ENCODE peak calls at places on chromosome 9, in ten cellular contexts. O is A549; E is stimulated activated naive CD8-positive, alpha-beta T cell treated with anti-CD3 and anti-CD28 coated beads, Interleukin-15, amount 100 ng/mL, for 72 hours; U is Peyer's patch; C is coronary artery; Q is HEK293T; X is activated CD8-positive, alpha-beta T cell treated with anti-CD3 and anti-CD28 coated beads for 36 hours; G is activated B cell treated with CpG ODN at 0.5 μM for 24 hours; R is HT1080; H is spleen. W is an unnamed sample.

GRCh38 chr9:38120961-38121360 is 51.9 kb upstream of the SHB start:
- DNase-seq in Q (no peak), O (no peak), G (no peak), X (no peak), C (peak), E (no peak), R (no peak), H (no peak), U (no peak), W (no peak)

GRCh38 chr9:118961857-118962256 is 407.4 kb downstream of the BRINP1 start:
- DNase-seq in H (no peak), X (no peak), U (no peak), Q (no peak), G (no peak), C (no peak), E (no peak), R (peak), O (peak), W (no peak)

GRCh38 chr9:71746023-71746752 is 22.1 kb downstream of the CEMIP2 start:
- DNase-seq in U (no peak), G (no peak), O (no peak), E (no peak), Q (no peak), R (no peak), C (no peak), H (no peak), X (no peak), W (peak)

GRCh38 chr9:107809859-107810492 is 320.4 kb upstream of the KLF4 start:
- DNase-seq in Q (no peak), H (no peak), X (no peak), C (no peak), R (peak), U (no peak), O (peak), G (no peak), E (no peak), W (no peak)

GRCh38 chr9:90198956-90199355 is 443.7 kb downstream of the DIRAS2 start:
- DNase-seq in Q (no peak), X (no peak), O (no peak), E (no peak), H (no peak), C (no peak), G (no peak), R (no peak), U (no peak), W (no peak)

GRCh38 chr9:135101068-135101410 is 13.6 kb downstream of the OLFM1 start:
- DNase-seq in X (no peak), R (no peak), U (no peak), H (no peak), O (no peak), G (no peak), Q (no peak), C (no peak), E (no peak), W (no peak)

GRCh38 chr9:136791466-136792276 is 527 bp downstream of the TMEM141 start:
- DNase-seq in G (peak), H (peak), O (peak), X (peak), R (peak), C (peak), U (peak), E (peak), Q (no peak), W (peak)

GRCh38 chr9:93132287-93132927 is 1.6 kb downstream of the NINJ1 start:
- DNase-seq in X (no peak), G (no peak), U (no peak), C (no peak), H (peak), R (no peak), O (peak), E (no peak), Q (no peak), W (peak)

GRCh38 chr9:8863886-8864881 is 1064.6 kb upstream of the DMAC1 start:
- DNase-seq in C (no peak), Q (no peak), H (no peak), U (no peak), X (no peak), E (no peak), G (no peak), R (peak), O (no peak), W (peak)

GRCh38 chr9:114691046-114691955 is 9.3 kb upstream of the TEX48 start:
- DNase-seq in R (peak), E (peak), U (no peak), H (no peak), C (no peak), G (no peak), X (peak), O (peak), Q (no peak), W (no peak)

GRCh38 chr9:2093920-2094597 is 78.9 kb downstream of the SMARCA2 start:
- DNase-seq in E (no peak), G (no peak), H (no peak), R (peak), U (no peak), X (no peak), O (peak), Q (no peak), C (no peak), W (peak)

GRCh38 chr9:116152390-116152789 is 1.2 kb upstream of the PAPPA start:
- DNase-seq in H (no peak), R (peak), U (no peak), X (no peak), O (no peak), E (no peak), C (no peak), Q (no peak), G (no peak), W (no peak)

GRCh38 chr9:127455299-127455992 is 4.1 kb downstream of the LRSAM1 start:
- DNase-seq in R (no peak), Q (no peak), G (no peak), O (peak), C (no peak), H (no peak), E (no peak), U (peak), X (peak), W (no peak)

GRCh38 chr9:967436-967835 is 9.0 kb upstream of the DMRT3 start:
- DNase-seq in G (no peak), R (no peak), O (no peak), C (no peak), Q (peak), H (no peak), X (no peak), U (no peak), E (no peak), W (no peak)

GRCh38 chr9:6924988-6925563 is 167.3 kb downstream of the KDM4C start:
- DNase-seq in C (no peak), R (no peak), O (no peak), G (no peak), U (no peak), X (no peak), H (no peak), Q (no peak), E (no peak), W (no peak)

W was measured in cardiac muscle cell.